ENCODE peak calls at places on chromosomes 7 and 10, in six cellular contexts. One of them, this sample, is unnamed.

GRCh38 chr10:97138174-97138573 is 47.6 kb downstream of the SLIT1 start:
- DNase-seq in GM23338: peak; percentile 67
- DNase-seq in Calu3: peak; percentile 35
- DNase-seq in osteoblast: no peak
- DNase-seq in GM20000: no peak
- DNase-seq in T follicular helper cell: no peak
- DNase-seq in this sample: no peak

GRCh38 chr10:42932116-42932515 is 144.8 kb upstream of the RET start:
- DNase-seq in osteoblast: no peak
- DNase-seq in GM23338: no peak
- DNase-seq in GM20000: no peak
- DNase-seq in T follicular helper cell: no peak
- DNase-seq in Calu3: no peak
- DNase-seq in this sample: no peak

GRCh38 chr10:30762620-30763019 is 133.1 kb upstream of the LYZL2 start:
- DNase-seq in osteoblast: no peak
- DNase-seq in GM20000: no peak
- DNase-seq in T follicular helper cell: no peak
- DNase-seq in Calu3: no peak
- DNase-seq in GM23338: no peak
- DNase-seq in this sample: no peak

GRCh38 chr7:12297283-12297682 is 86.2 kb downstream of the TMEM106B start:
- DNase-seq in T follicular helper cell: no peak
- DNase-seq in GM23338: no peak
- DNase-seq in GM20000: no peak
- DNase-seq in Calu3: no peak
- DNase-seq in osteoblast: no peak
- DNase-seq in this sample: no peak

GRCh38 chr10:110533149-110533548 is 34.3 kb upstream of the SMC3 start:
- DNase-seq in T follicular helper cell: no peak
- DNase-seq in osteoblast: no peak
- DNase-seq in Calu3: no peak
- DNase-seq in GM23338: no peak
- DNase-seq in GM20000: no peak
- DNase-seq in this sample: no peak

GRCh38 chr7:2387897-2388636 is 15.3 kb upstream of the CHST12 start:
- DNase-seq in osteoblast: peak; percentile 35
- DNase-seq in GM20000: no peak
- DNase-seq in GM23338: no peak
- DNase-seq in Calu3: no peak
- DNase-seq in T follicular helper cell: no peak
- DNase-seq in this sample: no peak

GRCh38 chr10:77004917-77005564 is 632.6 kb downstream of the KCNMA1 start:
- DNase-seq in T follicular helper cell: no peak
- DNase-seq in osteoblast: peak; percentile 27
- DNase-seq in GM23338: peak; percentile 89
- DNase-seq in GM20000: peak; percentile 21
- DNase-seq in Calu3: peak; percentile 47
- DNase-seq in this sample: no peak

GRCh38 chr10:16440396-16441105 is 3.7 kb downstream of the PTER start:
- DNase-seq in osteoblast: no peak
- DNase-seq in Calu3: peak; percentile 59
- DNase-seq in GM23338: no peak
- DNase-seq in T follicular helper cell: no peak
- DNase-seq in GM20000: no peak
- DNase-seq in this sample: peak; percentile 21

GRCh38 chr10:122152544-122152943 is 118.6 kb upstream of the BTBD16 start:
- DNase-seq in osteoblast: peak; percentile 98
- DNase-seq in GM20000: no peak
- DNase-seq in T follicular helper cell: no peak
- DNase-seq in Calu3: no peak
- DNase-seq in GM23338: no peak
- DNase-seq in this sample: no peak

GRCh38 chr7:140375808-140376730 is 22.3 kb downstream of the SLC37A3 start:
- DNase-seq in GM23338: no peak
- DNase-seq in T follicular helper cell: no peak
- DNase-seq in Calu3: no peak
- DNase-seq in osteoblast: no peak
- DNase-seq in GM20000: no peak
- DNase-seq in this sample: peak; percentile 33

GRCh38 chr10:21740989-21741388 is 207.0 kb downstream of the MLLT10 start:
- DNase-seq in GM23338: no peak
- DNase-seq in Calu3: no peak
- DNase-seq in osteoblast: no peak
- DNase-seq in GM20000: no peak
- DNase-seq in T follicular helper cell: peak; percentile 45
- DNase-seq in this sample: peak; percentile 44

GRCh38 chr7:21345361-21345760 is 82.5 kb upstream of the SP4 start:
- DNase-seq in GM23338: peak; percentile 19
- DNase-seq in GM20000: no peak
- DNase-seq in Calu3: no peak
- DNase-seq in T follicular helper cell: no peak
- DNase-seq in osteoblast: no peak
- DNase-seq in this sample: no peak

GRCh38 chr10:80530251-80530650 is 7.5 kb upstream of the SH2D4B start:
- DNase-seq in GM23338: no peak
- DNase-seq in T follicular helper cell: peak; percentile 25
- DNase-seq in osteoblast: peak; percentile 91
- DNase-seq in Calu3: peak; percentile 77
- DNase-seq in GM20000: no peak
- DNase-seq in this sample: peak; percentile 56

GRCh38 chr7:24283559-24283899 is 461 bp upstream of the NPY start:
- DNase-seq in GM20000: no peak
- DNase-seq in GM23338: peak; percentile 61
- DNase-seq in T follicular helper cell: no peak
- DNase-seq in osteoblast: no peak
- DNase-seq in Calu3: no peak
- DNase-seq in this sample: no peak

GRCh38 chr7:18541189-18541870 is 45.8 kb downstream of the HDAC9 start:
- DNase-seq in GM23338: no peak
- DNase-seq in Calu3: no peak
- DNase-seq in osteoblast: peak; percentile 21
- DNase-seq in T follicular helper cell: no peak
- DNase-seq in GM20000: no peak
- DNase-seq in this sample: no peak

This sample was measured in activated CD4-positive, alpha-beta memory T cell treated with anti-CD3 and anti-CD28 coated beads, Interleukin-2, amount 10 ng/mL, durations not matched to agents 7 days and 5 days.